ENCODE peak calls at places on chromosome 16, in four cellular contexts. One of them, this sample, is unnamed.

GRCh38 chr16:27801259-27801945 is 251.5 kb downstream of the KATNIP start:
- DNase-seq in fibroblast of lung: no peak
- DNase-seq in fibroblast of mammary gland: peak
- DNase-seq in NB4: no peak
- DNase-seq in this sample: no peak

GRCh38 chr16:50747206-50747956 is 5.5 kb downstream of the CYLD start:
- DNase-seq in fibroblast of mammary gland: peak
- DNase-seq in NB4: peak
- DNase-seq in fibroblast of lung: peak
- DNase-seq in this sample: no peak

GRCh38 chr16:50371936-50372595 is 3.3 kb upstream of the BRD7 start:
- DNase-seq in fibroblast of mammary gland: no peak
- DNase-seq in NB4: peak
- DNase-seq in fibroblast of lung: no peak
- DNase-seq in this sample: no peak

GRCh38 chr16:12538667-12539081 is 265.0 kb downstream of the CPPED1 start:
- DNase-seq in fibroblast of lung: peak
- DNase-seq in NB4: no peak
- DNase-seq in fibroblast of mammary gland: no peak
- DNase-seq in this sample: no peak

GRCh38 chr16:83581082-83581481 is 226.7 kb upstream of the HSBP1 start:
- DNase-seq in fibroblast of mammary gland: no peak
- DNase-seq in NB4: no peak
- DNase-seq in fibroblast of lung: peak
- DNase-seq in this sample: no peak

GRCh38 chr16:56628486-56629035 is 3.0 kb downstream of the MT1E start:
- DNase-seq in fibroblast of lung: no peak
- DNase-seq in fibroblast of mammary gland: peak
- DNase-seq in NB4: no peak
- DNase-seq in this sample: no peak

GRCh38 chr16:72797606-72798005 is 250.3 kb downstream of the ZFHX3 start:
- DNase-seq in fibroblast of lung: no peak
- DNase-seq in NB4: no peak
- DNase-seq in fibroblast of mammary gland: no peak
- DNase-seq in this sample: no peak

GRCh38 chr16:9976641-9977040 is 205.6 kb downstream of the GRIN2A start:
- DNase-seq in fibroblast of lung: no peak
- DNase-seq in NB4: no peak
- DNase-seq in fibroblast of mammary gland: no peak
- DNase-seq in this sample: no peak

GRCh38 chr16:82639666-82640336 is 13.0 kb downstream of the CDH13 start:
- DNase-seq in NB4: peak
- DNase-seq in fibroblast of lung: peak
- DNase-seq in fibroblast of mammary gland: peak
- DNase-seq in this sample: peak

GRCh38 chr16:57698812-57699405 is 4.3 kb downstream of the DRC7 start:
- DNase-seq in fibroblast of mammary gland: no peak
- DNase-seq in NB4: no peak
- DNase-seq in fibroblast of lung: no peak
- DNase-seq in this sample: no peak

GRCh38 chr16:48236286-48236685 is 7.8 kb upstream of the LONP2 start:
- DNase-seq in fibroblast of mammary gland: no peak
- DNase-seq in NB4: no peak
- DNase-seq in fibroblast of lung: no peak
- DNase-seq in this sample: no peak

GRCh38 chr16:86961133-86961720 is 356.0 kb downstream of the C16orf95 start:
- DNase-seq in NB4: no peak
- DNase-seq in fibroblast of lung: peak
- DNase-seq in fibroblast of mammary gland: peak
- DNase-seq in this sample: no peak

GRCh38 chr16:15856901-15857778 is at the start of gene MYH11:
- DNase-seq in fibroblast of mammary gland: no peak
- DNase-seq in fibroblast of lung: no peak
- DNase-seq in NB4: peak
- DNase-seq in this sample: no peak

GRCh38 chr16:4339909-4340308 is 11.2 kb downstream of the PAM16 start:
- DNase-seq in fibroblast of mammary gland: no peak
- DNase-seq in fibroblast of lung: no peak
- DNase-seq in NB4: no peak
- DNase-seq in this sample: peak

DNA sequence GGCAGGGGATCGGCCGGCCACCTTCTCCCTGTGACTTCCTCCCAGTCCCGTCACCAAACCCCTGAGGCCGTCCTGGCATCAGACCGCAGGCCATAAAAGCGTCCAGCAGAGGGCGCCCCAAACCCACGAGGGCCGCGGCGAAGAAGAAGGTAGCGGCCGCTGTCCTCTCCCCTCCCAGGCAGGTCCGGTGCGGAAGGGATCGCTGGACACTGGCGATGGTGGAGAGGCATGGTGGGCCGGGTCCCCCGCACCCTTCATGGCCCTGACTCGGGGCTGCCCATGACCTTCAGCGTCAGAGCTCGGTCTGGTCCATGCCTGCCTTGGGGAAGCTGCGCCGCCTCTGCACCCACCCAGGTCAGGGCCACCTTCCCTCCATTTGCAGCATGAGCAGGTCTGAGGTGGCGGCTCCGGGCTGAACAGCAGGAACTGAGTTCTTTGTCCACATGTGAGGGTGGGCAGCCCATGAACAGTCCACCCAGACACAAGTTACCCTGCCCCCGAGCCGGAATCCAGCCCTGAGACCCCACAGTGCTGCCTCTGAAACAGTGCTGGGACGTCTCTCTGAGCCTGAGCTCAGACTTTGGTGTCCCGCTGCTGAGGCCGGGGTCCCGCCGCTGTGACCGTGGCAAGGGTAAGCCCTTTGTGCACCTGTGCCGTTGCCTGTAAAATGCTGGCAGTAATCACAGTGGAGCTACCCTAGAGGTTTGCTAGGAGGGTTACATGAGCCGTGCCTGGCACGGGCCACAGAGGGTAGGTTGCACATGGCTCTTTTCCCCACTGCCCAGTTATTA is 40.8 kb upstream of the CMIP start:
- DNase-seq in NB4: peak
- DNase-seq in fibroblast of mammary gland: peak
- DNase-seq in fibroblast of lung: peak
- DNase-seq in this sample: peak
- H3K4me3 ChIP-seq in NB4: no peak
- H3K4me3 ChIP-seq in fibroblast of mammary gland: peak
- H3K4me3 ChIP-seq in fibroblast of lung: no peak
- H3K4me3 ChIP-seq in this sample: peak

DNA sequence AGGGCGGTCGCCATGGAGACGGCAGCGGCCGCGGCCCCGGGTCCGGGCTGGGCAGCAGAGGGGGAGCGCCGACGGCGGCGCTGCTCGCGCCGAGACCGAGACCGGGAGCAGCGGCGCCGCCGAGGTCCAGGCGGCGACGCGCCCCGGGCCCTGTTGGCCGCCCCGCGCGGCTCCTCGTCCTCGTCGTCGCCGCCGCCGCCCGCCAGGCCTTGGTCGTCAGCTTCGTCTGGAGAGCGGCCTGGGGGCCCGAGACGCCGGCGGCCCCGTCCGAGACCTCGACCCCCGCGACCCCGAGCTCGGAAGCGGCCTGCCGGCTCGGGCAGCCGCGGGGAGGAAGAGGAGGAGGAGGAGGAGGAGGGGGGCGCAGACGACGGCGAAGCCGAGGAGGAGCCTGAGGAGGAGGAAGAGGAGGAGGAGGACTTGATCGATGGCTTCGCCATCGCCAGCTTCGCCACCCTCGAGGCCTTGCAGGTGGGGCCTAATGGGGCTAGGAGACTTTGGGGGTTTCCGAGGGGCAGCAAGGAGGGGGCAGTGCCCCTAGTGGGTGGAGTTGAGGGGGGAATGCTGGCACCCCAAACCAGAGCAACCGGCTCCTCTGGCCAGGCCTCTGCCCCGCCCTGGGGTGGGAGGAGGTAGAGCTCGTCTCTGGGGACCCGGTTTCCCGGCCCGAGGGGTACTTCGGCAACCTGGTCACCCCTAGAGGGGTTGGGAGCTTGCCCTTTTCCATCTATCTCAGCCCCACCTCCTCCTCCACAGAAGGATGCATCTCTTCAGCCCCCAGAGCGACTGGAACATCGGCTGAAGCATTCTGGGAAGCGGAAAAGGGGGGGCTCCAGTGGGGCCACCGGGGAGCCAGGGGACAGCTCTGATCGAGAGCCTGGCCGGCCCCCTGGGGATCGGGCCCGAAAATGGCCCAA is 1.5 kb downstream of the FBRS start:
- DNase-seq in fibroblast of mammary gland: no peak
- DNase-seq in fibroblast of lung: peak
- DNase-seq in NB4: peak
- DNase-seq in this sample: peak
- TF ChIP-seq CTCF in fibroblast of mammary gland: no peak
- TF ChIP-seq CTCF in fibroblast of lung: peak
- TF ChIP-seq CTCF in NB4: no peak
- TF ChIP-seq CTCF in this sample: no peak

DNA sequence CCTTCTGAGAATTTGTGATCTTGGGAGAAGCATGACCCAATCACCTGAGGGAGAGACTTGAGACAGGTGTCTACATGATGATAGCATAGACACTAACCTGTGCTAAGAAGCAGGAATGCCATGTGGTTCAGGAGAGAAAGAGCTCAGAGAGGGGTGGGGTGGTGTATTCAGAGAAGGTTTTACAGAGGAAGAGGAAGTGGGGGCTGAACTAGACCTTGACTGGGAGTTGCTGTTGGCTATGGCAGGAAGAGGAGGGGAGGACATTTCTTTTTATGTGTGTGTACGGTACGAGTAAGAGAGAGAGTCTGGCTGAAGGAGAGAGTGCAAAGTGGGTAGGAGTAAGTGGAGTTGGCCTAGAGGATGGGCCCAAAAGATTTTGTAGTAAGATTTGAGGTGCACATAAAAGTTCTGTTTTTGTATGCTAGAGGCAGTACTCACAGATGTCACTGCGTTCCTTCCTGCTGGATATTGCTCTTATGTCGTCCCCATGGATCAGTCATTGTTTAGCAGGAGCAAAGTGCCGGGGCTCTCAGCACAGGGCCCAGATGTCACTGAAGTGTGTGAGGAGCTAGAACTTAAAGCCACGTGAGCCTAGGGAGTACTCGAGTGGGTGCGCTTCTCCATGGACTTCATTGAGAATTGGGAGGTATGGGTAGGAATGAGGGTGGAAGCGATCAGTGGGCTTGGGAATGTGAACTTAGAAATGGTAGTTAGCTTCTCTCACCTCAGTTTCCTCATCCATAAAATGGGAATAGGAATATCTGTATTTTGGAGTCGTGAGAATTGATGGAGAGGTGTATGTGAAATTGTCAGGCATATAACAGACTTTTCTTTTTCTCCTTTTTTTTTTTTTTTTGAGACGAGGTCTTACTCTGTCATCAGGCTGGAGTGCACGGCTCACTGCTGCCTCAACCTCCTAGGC is 22.1 kb downstream of the SLC7A6 start:
- DNase-seq in fibroblast of lung: no peak
- DNase-seq in NB4: peak
- DNase-seq in fibroblast of mammary gland: no peak
- DNase-seq in this sample: no peak
- H3K4me3 ChIP-seq in fibroblast of lung: no peak
- H3K4me3 ChIP-seq in NB4: peak
- H3K4me3 ChIP-seq in fibroblast of mammary gland: no peak
- H3K4me3 ChIP-seq in this sample: no peak

GRCh38 chr16:85091522-85091910 is 20.8 kb downstream of the CIBAR2 start:
- DNase-seq in fibroblast of lung: no peak
- DNase-seq in NB4: no peak
- DNase-seq in fibroblast of mammary gland: no peak
- DNase-seq in this sample: no peak

GRCh38 chr16:85093705-85094104 is 18.6 kb downstream of the CIBAR2 start:
- DNase-seq in fibroblast of lung: no peak
- DNase-seq in fibroblast of mammary gland: no peak
- DNase-seq in NB4: no peak
- DNase-seq in this sample: no peak

GRCh38 chr16:85092851-85093250 is 19.4 kb downstream of the CIBAR2 start:
- DNase-seq in fibroblast of mammary gland: no peak
- DNase-seq in NB4: no peak
- DNase-seq in fibroblast of lung: no peak
- DNase-seq in this sample: no peak

GRCh38 chr16:85090873-85091521 is 21.3 kb downstream of the CIBAR2 start:
- DNase-seq in fibroblast of mammary gland: peak
- DNase-seq in fibroblast of lung: no peak
- DNase-seq in NB4: peak
- DNase-seq in this sample: no peak

GRCh38 chr16:85092309-85092708 is 20.0 kb downstream of the CIBAR2 start:
- DNase-seq in NB4: no peak
- DNase-seq in fibroblast of lung: no peak
- DNase-seq in fibroblast of mammary gland: no peak
- DNase-seq in this sample: no peak
- TF ChIP-seq CTCF in NB4: no peak
- TF ChIP-seq CTCF in fibroblast of lung: no peak
- TF ChIP-seq CTCF in fibroblast of mammary gland: no peak
- TF ChIP-seq CTCF in this sample: no peak

DNA sequence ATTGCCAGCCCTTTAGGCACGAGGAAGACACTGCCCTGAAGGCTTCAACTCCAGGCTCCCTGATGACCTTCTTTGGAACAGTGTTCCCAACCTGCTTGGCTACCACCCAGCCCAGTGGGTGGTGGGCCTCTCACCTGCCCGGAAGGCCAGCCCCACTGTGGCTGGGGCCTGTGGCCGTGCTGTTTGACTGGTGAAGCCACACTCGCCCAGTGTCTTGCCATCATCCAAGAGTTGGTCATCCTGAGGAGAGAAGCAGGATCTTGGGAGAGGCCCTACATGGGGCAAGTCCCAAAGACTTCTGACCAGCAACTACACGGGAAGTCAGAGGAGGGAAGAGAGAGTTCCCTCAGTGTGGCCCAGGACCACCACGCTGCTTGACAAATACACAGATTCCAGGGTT is 1.8 kb downstream of the ELOB start:
- DNase-seq in fibroblast of mammary gland: no peak
- DNase-seq in fibroblast of lung: no peak
- DNase-seq in NB4: no peak
- DNase-seq in this sample: no peak
- H3K4me3 ChIP-seq in fibroblast of mammary gland: peak
- H3K4me3 ChIP-seq in fibroblast of lung: no peak
- H3K4me3 ChIP-seq in NB4: no peak
- H3K4me3 ChIP-seq in this sample: no peak

GRCh38 chr16:67263201-67263600 is 14.4 kb downstream of the SLC9A5 start:
- DNase-seq in fibroblast of mammary gland: no peak
- DNase-seq in fibroblast of lung: no peak
- DNase-seq in NB4: no peak
- DNase-seq in this sample: no peak

GRCh38 chr16:67268136-67268579 is 11.2 kb upstream of the PLEKHG4 start:
- DNase-seq in NB4: peak
- DNase-seq in fibroblast of lung: peak
- DNase-seq in fibroblast of mammary gland: peak
- DNase-seq in this sample: peak

GRCh38 chr16:67265834-67266233 is 13.5 kb upstream of the PLEKHG4 start:
- DNase-seq in fibroblast of mammary gland: no peak
- DNase-seq in fibroblast of lung: no peak
- DNase-seq in NB4: no peak
- DNase-seq in this sample: no peak

GRCh38 chr16:67264277-67264676 is 15.1 kb upstream of the PLEKHG4 start:
- DNase-seq in fibroblast of mammary gland: no peak
- DNase-seq in fibroblast of lung: no peak
- DNase-seq in NB4: peak
- DNase-seq in this sample: no peak

DNA sequence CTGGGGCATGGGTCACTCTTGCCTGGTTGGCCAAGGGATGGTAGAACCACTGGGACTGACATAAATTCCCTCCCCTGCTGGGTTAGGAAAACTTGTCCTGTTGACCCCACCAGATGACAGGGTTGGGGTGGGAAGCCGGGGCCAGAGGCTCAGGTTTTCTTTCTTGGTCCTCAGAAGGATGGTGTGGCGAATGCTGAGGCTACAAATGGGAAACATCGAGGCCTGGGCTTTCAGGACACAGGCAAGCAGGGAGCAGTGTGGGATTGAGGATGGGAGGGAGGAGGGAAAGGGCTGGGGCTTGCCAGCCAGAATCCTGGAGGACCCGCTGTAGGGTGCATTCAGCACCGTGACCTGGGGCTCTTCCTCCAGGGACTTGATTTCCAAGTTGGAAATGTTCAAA is 14.5 kb upstream of the PLEKHG4 start:
- DNase-seq in fibroblast of mammary gland: no peak
- DNase-seq in NB4: no peak
- DNase-seq in fibroblast of lung: no peak
- DNase-seq in this sample: no peak
- TF ChIP-seq CTCF in fibroblast of mammary gland: no peak
- TF ChIP-seq CTCF in NB4: no peak
- TF ChIP-seq CTCF in fibroblast of lung: no peak
- TF ChIP-seq CTCF in this sample: no peak